ENCODE peak calls at places on chromosomes 13 and 19, in five cellular contexts. B is A549, X is Peyer's patch, D is body of pancreas, A is tibial nerve. Y is an unnamed sample.

GRCh38 chr19:11242864-11243797 is 3.7 kb downstream of the ANGPTL8 start:
- DNase-seq in D (peak), X (peak), B (peak), A (peak), Y (peak)

GRCh38 chr13:24361852-24362366 is 52.5 kb downstream of the C1QTNF9 start:
- DNase-seq in X (peak), D (no peak), B (no peak), A (no peak), Y (no peak)

GRCh38 chr13:28568286-28568685 is 73.4 kb upstream of the FLT1 start:
- DNase-seq in A (no peak), B (no peak), D (peak), X (no peak), Y (no peak)

GRCh38 chr13:46352810-46353209 is 34.2 kb downstream of the RUBCNL start:
- DNase-seq in A (no peak), X (no peak), B (no peak), D (no peak), Y (no peak)

GRCh38 chr19:18603255-18603957 is 3.2 kb downstream of the CRLF1 start:
- DNase-seq in D (no peak), A (no peak), X (no peak), B (peak), Y (no peak)

GRCh38 chr13:43963726-43964125 is 84.0 kb downstream of the LACC1 start:
- DNase-seq in B (peak), A (no peak), X (no peak), D (no peak), Y (peak)

GRCh38 chr13:27770809-27771208 is 21.5 kb upstream of the GSX1 start:
- DNase-seq in X (no peak), B (peak), A (no peak), D (peak), Y (no peak)

GRCh38 chr13:51793570-51794273 is 10.2 kb downstream of the DHRS12 start:
- DNase-seq in A (no peak), D (peak), B (peak), X (no peak), Y (peak)

GRCh38 chr19:29256516-29256915 is 43.6 kb upstream of the UQCRFS1 start:
- DNase-seq in A (no peak), X (no peak), D (no peak), B (no peak), Y (no peak)

GRCh38 chr19:47157455-47158321 is 27.1 kb downstream of the SAE1 start:
- DNase-seq in D (peak), B (no peak), X (peak), A (no peak), Y (peak)

GRCh38 chr19:4800591-4801081 is 9.1 kb downstream of the FEM1A start:
- DNase-seq in B (no peak), D (peak), X (no peak), A (no peak), Y (no peak)

GRCh38 chr19:31408460-31409124 is 59.4 kb upstream of the TSHZ3 start:
- DNase-seq in X (no peak), B (peak), D (no peak), A (no peak), Y (peak)

GRCh38 chr19:36214388-36215275 is at the start of the genes ZNF146 and ZNF565:
- DNase-seq in D (peak), B (peak), X (peak), A (peak), Y (peak)

GRCh38 chr19:38252935-38253691 is 3.1 kb downstream of the PPP1R14A start:
- DNase-seq in A (no peak), D (peak), B (no peak), X (no peak), Y (no peak)

GRCh38 chr13:111156421-111156820 is 41.3 kb downstream of the ARHGEF7 start:
- DNase-seq in D (no peak), A (no peak), X (no peak), B (no peak), Y (no peak)

GRCh38 chr19:55082023-55082851 is 6.6 kb downstream of the EPS8L1 start:
- DNase-seq in A (no peak), D (no peak), B (peak), X (peak), Y (peak)

GRCh38 chr13:31209172-31209818 is 9.5 kb downstream of the B3GLCT start:
- DNase-seq in D (peak), A (no peak), B (no peak), X (no peak), Y (peak)

GRCh38 chr19:13005861-13006370 is 10.6 kb downstream of the NFIX start:
- DNase-seq in A (no peak), D (no peak), B (no peak), X (no peak), Y (no peak)

GRCh38 chr19:13850910-13851753 is 25.8 kb upstream of the NANOS3 start:
- DNase-seq in B (peak), A (peak), D (peak), X (peak), Y (peak)

GRCh38 chr13:111050539-111050879 is 64.6 kb upstream of the ARHGEF7 start:
- DNase-seq in X (no peak), B (no peak), A (no peak), D (no peak), Y (no peak)

GRCh38 chr13:27219611-27220010 is 31.7 kb upstream of the RPL21 start:
- DNase-seq in B (no peak), D (no peak), A (no peak), X (no peak), Y (no peak)

GRCh38 chr13:34776390-34776981 is 165.6 kb upstream of the NBEA start:
- DNase-seq in D (no peak), B (no peak), A (no peak), X (no peak), Y (no peak)

GRCh38 chr19:49356382-49356781 is 5.8 kb downstream of the TEAD2 start:
- DNase-seq in D (no peak), X (no peak), B (no peak), A (no peak), Y (no peak)

GRCh38 chr13:29763426-29764180 is 86.8 kb downstream of the UBL3 start:
- DNase-seq in X (no peak), A (no peak), B (no peak), D (no peak), Y (no peak)

GRCh38 chr19:956747-957451 is 27.2 kb upstream of the WDR18 start:
- DNase-seq in A (no peak), D (peak), B (no peak), X (no peak), Y (peak)

GRCh38 chr19:3782330-3782729 is 3.9 kb downstream of the MATK start:
- DNase-seq in B (no peak), D (no peak), X (no peak), A (no peak), Y (no peak)

GRCh38 chr19:4103073-4103418 is 20.9 kb downstream of the MAP2K2 start:
- DNase-seq in X (no peak), D (no peak), B (no peak), A (no peak), Y (peak)

GRCh38 chr13:79936368-79937136 is 404.4 kb downstream of the SPRY2 start:
- DNase-seq in B (peak), D (peak), A (no peak), X (no peak), Y (peak)

GRCh38 chr19:18408053-18408476 is 10.6 kb upstream of the LRRC25 start:
- DNase-seq in D (peak), X (peak), B (no peak), A (no peak), Y (no peak)

GRCh38 chr19:18898081-18898532 is 2.1 kb upstream of the CERS1 start:
- DNase-seq in D (no peak), B (no peak), A (no peak), X (no peak), Y (no peak)

GRCh38 chr13:41213316-41213715 is 18.9 kb upstream of the KBTBD7 start:
- DNase-seq in B (no peak), X (no peak), A (no peak), D (no peak), Y (no peak)

GRCh38 chr13:33139186-33139585 is 123.0 kb downstream of the KL start:
- DNase-seq in A (peak), D (peak), X (no peak), B (no peak), Y (no peak)

GRCh38 chr13:37995052-37995451 is 125.5 kb upstream of the TRPC4 start:
- DNase-seq in A (no peak), B (no peak), X (no peak), D (no peak), Y (no peak)

GRCh38 chr13:25904830-25905229 is 147.0 kb downstream of the SHISA2 start:
- DNase-seq in X (no peak), B (no peak), A (no peak), D (no peak), Y (no peak)

GRCh38 chr19:55208880-55209429 is 346 bp downstream of the PTPRH start:
- DNase-seq in B (peak), A (no peak), X (no peak), D (no peak), Y (no peak)

GRCh38 chr13:101660711-101661110 is 208.2 kb downstream of the ITGBL1 start:
- DNase-seq in B (no peak), X (no peak), A (no peak), D (no peak), Y (no peak)

GRCh38 chr13:113785051-113786010 is 26.3 kb downstream of the TMEM255B start:
- DNase-seq in A (no peak), D (no peak), X (peak), B (no peak), Y (peak)

GRCh38 chr13:33868343-33868994 is 50.5 kb downstream of the RFC3 start:
- DNase-seq in A (no peak), D (no peak), B (no peak), X (no peak), Y (no peak)

DNA sequence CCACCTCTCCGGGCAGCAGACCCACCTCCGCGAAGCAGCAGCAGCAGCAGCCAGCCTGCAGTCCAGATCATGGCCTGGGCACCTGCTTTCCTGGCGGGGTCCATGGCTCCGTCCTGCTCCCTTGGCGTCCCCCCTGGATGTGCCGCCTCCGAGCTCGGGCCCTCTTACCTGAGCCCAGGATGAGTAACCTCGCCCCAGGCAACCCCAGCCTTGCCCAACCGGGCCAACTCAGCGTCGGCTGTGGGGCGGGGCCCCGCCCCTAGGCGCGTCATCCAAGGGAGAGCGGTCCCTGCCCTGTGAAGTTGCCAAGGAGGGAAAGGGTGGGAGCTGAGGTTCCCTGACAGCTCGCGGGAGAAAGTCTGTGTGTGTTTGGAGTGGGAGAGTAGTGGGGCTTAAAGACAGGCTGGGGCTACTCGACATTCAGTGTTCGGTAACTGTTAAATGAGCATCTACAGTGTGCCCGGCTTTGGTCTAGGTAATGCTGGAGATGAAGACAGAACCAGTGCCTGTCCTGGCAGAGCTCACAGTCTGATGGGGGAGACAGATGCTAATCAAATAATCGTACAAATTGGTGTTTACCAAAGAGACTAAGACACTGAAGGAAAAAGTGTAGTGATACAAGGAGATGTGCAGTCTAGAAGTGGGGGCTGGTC is at the start of gene LYPD3:
- DNase-seq in B (no peak), X (peak), A (no peak), D (no peak), Y (no peak)
- TF ChIP-seq POLR2A in B (no peak), X (no peak), A (no peak), D (no peak), Y (no peak)

GRCh38 chr19:2427323-2428026 is at the start of gene TIMM13:
- DNase-seq in A (peak), X (peak), D (peak), B (peak), Y (peak)
- TF ChIP-seq POLR2A in A (no peak), X (peak), D (no peak), B (peak), Y (peak)

GRCh38 chr19:39363909-39364457 is 21.8 kb downstream of the SAMD4B start:
- DNase-seq in A (peak), X (no peak), D (no peak), B (no peak), Y (no peak)
- TF ChIP-seq POLR2A in A (no peak), X (no peak), D (no peak), B (no peak), Y (no peak)

DNA sequence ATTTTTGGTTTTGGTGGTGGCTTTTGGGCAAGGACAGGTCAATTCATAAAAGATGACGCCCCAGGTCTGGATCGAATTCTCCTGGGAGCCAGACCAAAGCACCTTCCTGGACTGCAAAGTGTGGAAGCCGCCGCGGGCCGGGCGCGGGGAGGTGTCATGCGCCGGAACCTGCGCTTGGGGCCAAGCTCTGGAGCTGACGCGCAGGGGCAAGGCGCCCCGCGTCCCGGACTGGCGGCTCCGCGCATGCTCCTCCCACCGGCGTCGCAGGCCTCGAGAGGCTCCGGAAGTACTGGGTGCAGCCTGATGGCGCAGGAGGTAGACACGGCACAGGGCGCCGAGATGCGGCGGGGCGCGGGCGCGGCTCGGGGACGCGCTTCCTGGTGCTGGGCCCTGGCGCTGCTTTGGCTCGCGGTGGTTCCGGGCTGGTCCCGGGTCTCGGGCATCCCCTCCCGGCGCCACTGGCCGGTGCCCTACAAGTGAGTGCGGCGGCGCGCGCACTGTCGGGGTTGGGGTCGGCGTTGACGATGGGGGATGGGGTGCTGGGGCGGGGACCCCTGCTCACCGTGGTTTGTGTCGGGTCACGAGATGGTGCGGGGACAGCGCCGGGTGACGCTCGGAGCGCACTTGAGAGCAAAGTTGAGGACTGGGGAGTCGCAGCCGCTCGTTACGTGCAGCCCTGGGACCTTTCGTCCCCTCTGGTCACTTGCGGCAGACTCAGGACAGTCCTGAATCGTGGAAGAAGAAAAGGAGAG is at the start of gene CLN5:
- DNase-seq in A (peak), D (peak), B (peak), X (peak), Y (peak)
- TF ChIP-seq POLR2A in A (peak), D (peak), B (peak), X (peak), Y (peak)

DNA sequence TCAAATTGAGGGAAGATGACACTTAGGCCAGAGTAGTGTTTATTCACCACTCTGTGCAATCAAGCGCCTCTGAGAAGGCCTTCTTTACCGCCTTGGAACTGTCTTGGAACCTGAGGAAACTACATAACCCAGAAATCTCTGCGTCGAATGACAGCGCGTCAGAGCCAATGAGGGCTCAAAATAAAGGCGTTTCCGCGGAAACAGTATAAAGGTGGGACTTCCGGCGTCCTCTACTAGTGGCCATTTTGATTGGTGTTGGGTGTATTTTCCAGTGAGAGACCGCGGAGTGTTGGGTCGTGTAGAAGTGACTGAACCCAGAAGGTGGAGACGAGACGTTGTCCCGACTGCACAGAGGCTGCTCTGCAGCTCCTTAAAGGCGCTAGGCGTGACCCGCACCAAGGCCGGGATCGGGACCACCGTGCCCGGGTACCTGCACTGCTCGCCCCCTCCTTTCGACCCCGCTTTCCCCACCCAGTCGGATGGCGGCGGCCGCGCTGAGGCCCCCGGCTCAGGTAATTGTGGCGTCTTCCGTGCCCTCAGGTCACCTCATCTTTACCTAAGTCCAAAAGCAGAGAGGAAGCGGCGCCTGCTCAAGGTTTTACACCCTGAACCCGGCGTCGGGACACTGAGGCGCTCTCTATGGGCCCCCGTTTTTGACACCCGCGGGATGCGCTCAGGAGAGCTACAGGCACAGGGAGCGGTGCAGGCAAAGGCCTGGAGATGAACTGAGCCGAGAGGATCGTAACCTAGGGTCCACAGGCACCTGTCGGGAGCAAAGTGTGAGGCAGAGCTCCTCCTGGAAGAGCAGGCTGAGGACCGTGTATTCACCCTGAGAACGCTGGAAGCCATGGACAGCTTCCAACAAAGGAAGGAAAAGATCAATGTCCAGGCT is at the start of gene ZNF776:
- DNase-seq in X (peak), A (peak), D (peak), B (peak), Y (peak)
- TF ChIP-seq POLR2A in X (no peak), A (no peak), D (no peak), B (peak), Y (peak)

Y was measured in H54.